ENCODE peak calls at places on chromosome 7, in ten cellular contexts. V is HFF-Myc, L is astrocyte of the spinal cord, K is Calu3, R is GM12865, H is MCF 10A, G is left lung, M is DND-41, P is PC-3, T is foreskin fibroblast. D is an unnamed sample.

GRCh38 chr7:13981070-13981469 is 8.4 kb downstream of the ETV1 start:
- DNase-seq in V (peak), L (peak), K (peak), R (no peak), H (peak), G (peak), M (no peak), P (peak), T (peak), D (no peak)

GRCh38 chr7:36906448-36906847 is 182.2 kb upstream of the AOAH start:
- DNase-seq in V (no peak), L (no peak), K (no peak), R (no peak), H (no peak), G (no peak), M (no peak), P (no peak), T (no peak), D (no peak)

GRCh38 chr7:158393926-158394625 is 193.5 kb downstream of the PTPRN2 start:
- DNase-seq in V (no peak), L (no peak), K (no peak), R (no peak), H (no peak), G (no peak), M (no peak), P (no peak), T (no peak), D (no peak)

GRCh38 chr7:8063706-8064297 is 95.2 kb downstream of the GLCCI1 start:
- DNase-seq in V (peak), L (peak), K (no peak), R (no peak), H (peak), G (no peak), M (no peak), P (no peak), T (peak), D (no peak)

GRCh38 chr7:148983220-148984146 is 44.8 kb downstream of the PDIA4 start:
- DNase-seq in V (no peak), L (peak), K (peak), R (peak), H (peak), G (peak), M (peak), P (peak), T (peak), D (peak)

GRCh38 chr7:54394877-54395276 is 147.3 kb upstream of the VSTM2A start:
- DNase-seq in V (no peak), L (no peak), K (no peak), R (no peak), H (no peak), G (no peak), M (no peak), P (no peak), T (no peak), D (no peak)

GRCh38 chr7:79308176-79308575 is 145.3 kb downstream of the MAGI2 start:
- DNase-seq in V (no peak), L (no peak), K (no peak), R (no peak), H (peak), G (no peak), M (no peak), P (peak), T (no peak), D (no peak)

GRCh38 chr7:133853706-133854276 is 273.3 kb upstream of the LRGUK start:
- DNase-seq in V (peak), L (peak), K (peak), R (peak), H (peak), G (no peak), M (peak), P (peak), T (peak), D (no peak)

GRCh38 chr7:73885975-73886798 is 25.2 kb downstream of the TMEM270 start:
- DNase-seq in V (no peak), L (peak), K (no peak), R (no peak), H (no peak), G (no peak), M (no peak), P (no peak), T (no peak), D (no peak)

GRCh38 chr7:7569615-7570014 is 2.9 kb downstream of the MIOS start:
- DNase-seq in V (no peak), L (no peak), K (no peak), R (peak), H (no peak), G (no peak), M (no peak), P (no peak), T (no peak), D (no peak)

DNA sequence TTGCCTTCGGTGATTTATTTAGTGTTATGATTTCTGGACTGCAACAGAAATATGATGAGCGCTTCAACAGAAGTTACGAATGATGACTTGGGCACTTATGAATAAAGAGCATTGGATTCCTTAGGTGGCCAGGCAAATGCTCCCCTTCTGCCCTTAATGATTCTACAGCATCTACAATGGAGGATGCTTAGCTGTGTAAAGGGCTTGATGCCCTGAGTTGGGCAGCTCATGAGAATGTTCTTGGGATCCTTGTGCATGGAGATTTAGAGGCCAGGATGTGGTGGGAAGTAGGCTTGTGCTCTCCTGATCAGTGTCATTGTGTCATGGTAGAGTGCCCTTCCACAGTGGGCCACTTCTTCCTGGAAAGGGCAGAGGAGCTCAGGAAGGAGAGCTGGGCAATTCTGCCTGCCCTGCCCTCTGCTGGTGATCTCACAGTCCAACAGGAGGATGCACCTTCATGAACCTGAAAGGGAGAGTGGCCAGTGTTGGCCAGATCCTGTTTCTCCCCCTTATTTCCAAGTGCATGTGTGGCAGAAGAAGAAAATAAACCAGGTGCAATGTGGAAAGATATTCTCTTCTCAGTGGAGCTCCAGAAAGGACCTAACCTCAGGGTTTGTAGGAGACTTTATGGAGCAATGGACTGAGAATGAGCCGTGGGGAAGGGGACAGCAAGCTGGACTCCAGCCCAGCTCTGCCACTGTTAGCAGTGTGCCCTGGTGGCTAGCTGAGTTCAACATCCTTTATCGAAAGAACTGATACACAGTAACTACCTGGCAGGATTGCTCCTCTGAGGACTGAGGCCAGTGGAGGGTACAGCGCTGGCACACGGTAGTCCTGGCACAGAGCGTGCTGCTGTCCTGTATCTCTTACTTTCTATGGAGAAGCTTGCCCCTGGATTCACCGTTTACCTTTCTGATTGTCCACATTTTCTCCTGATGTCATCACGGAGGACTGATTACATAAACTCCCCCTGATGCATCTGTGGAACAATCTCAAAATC is 182.9 kb downstream of the BMPER start:
- DNase-seq in V (no peak), L (peak), K (peak), R (peak), H (peak), G (no peak), M (no peak), P (peak), T (no peak), D (peak)
- TF ChIP-seq CTCF in V (peak), L (peak), K (peak), R (peak), H (peak), G (peak), M (peak), P (peak), T (peak), D (peak)

DNA sequence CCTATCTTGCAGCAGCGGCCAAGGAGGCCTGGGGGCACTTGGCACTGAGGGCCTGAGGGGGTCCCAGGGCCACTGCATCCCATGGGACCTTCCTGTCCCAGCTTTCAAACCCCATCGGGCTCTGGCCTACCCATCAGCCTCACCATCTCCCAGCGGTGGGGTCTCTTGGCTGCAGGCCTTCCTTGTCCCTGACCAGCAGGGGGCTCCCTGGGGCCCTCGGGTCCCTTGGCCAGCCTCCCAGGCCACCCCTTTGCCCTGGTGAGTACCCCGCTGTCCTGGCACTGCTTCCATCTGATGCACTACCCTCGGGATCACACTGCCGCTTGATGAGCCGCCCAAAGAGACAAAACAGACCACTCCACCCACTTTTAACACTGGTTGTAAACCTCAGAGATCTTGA is 43.5 kb downstream of the YKT6 start:
- DNase-seq in V (no peak), L (no peak), K (peak), R (peak), H (peak), G (no peak), M (peak), P (peak), T (no peak), D (peak)
- TF ChIP-seq CTCF in V (peak), L (peak), K (peak), R (peak), H (peak), G (peak), M (peak), P (peak), T (peak), D (peak)

GRCh38 chr7:47890606-47891005 is 57.7 kb downstream of the PKD1L1 start:
- DNase-seq in V (no peak), L (no peak), K (no peak), R (no peak), H (no peak), G (no peak), M (no peak), P (no peak), T (no peak), D (no peak)

GRCh38 chr7:47893721-47894365 is 54.4 kb downstream of the PKD1L1 start:
- DNase-seq in V (no peak), L (no peak), K (no peak), R (no peak), H (no peak), G (no peak), M (no peak), P (no peak), T (no peak), D (no peak)

GRCh38 chr7:47895026-47895425 is 53.2 kb downstream of the PKD1L1 start:
- DNase-seq in V (no peak), L (no peak), K (no peak), R (no peak), H (no peak), G (no peak), M (no peak), P (no peak), T (no peak), D (no peak)

GRCh38 chr7:47890125-47890524 is 58.1 kb downstream of the PKD1L1 start:
- DNase-seq in V (no peak), L (no peak), K (no peak), R (no peak), H (no peak), G (no peak), M (no peak), P (no peak), T (no peak), D (no peak)

DNA sequence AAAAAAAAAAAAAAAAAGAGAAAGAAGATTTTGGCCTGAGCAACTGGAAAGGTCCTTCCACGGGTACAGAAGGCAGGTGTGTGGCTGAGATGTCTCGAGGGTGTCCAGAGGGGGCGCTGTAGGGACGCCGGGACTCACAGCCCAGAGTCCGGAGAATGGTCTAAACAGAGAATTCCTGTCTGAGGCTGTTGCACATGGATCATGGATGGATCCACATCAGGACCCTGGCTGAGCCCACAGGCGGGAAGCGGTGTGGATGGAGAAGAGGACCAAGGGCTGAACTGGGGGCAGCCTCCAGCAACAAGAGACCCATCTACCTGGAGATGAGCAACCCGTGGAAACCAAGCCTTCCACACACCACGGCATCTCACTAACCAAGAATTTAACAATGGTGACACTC is 55.0 kb downstream of the PKD1L1 start:
- DNase-seq in V (no peak), L (no peak), K (peak), R (peak), H (peak), G (no peak), M (no peak), P (peak), T (no peak), D (no peak)
- TF ChIP-seq CTCF in V (peak), L (peak), K (peak), R (peak), H (peak), G (no peak), M (peak), P (peak), T (peak), D (peak)

GRCh38 chr7:38274927-38275326 is 1.5 kb upstream of the TARP start:
- DNase-seq in V (no peak), L (no peak), K (no peak), R (no peak), H (no peak), G (no peak), M (no peak), P (no peak), T (no peak), D (no peak)

GRCh38 chr7:38274493-38274892 is 1.1 kb upstream of the TARP start:
- DNase-seq in V (no peak), L (no peak), K (no peak), R (no peak), H (no peak), G (no peak), M (no peak), P (no peak), T (no peak), D (no peak)

GRCh38 chr7:38276096-38276857 is 2.8 kb upstream of the TARP start:
- DNase-seq in V (no peak), L (no peak), K (no peak), R (no peak), H (no peak), G (no peak), M (no peak), P (no peak), T (no peak), D (no peak)

GRCh38 chr7:38273286-38273995 is at the start of gene TARP:
- DNase-seq in V (no peak), L (no peak), K (no peak), R (no peak), H (no peak), G (no peak), M (no peak), P (no peak), T (no peak), D (no peak)
- TF ChIP-seq CTCF in V (no peak), L (no peak), K (no peak), R (no peak), H (no peak), G (no peak), M (no peak), P (no peak), T (no peak), D (no peak)

GRCh38 chr7:16694806-16695205 is 48.8 kb downstream of the BZW2 start:
- DNase-seq in V (no peak), L (no peak), K (no peak), R (no peak), H (no peak), G (no peak), M (no peak), P (no peak), T (no peak), D (no peak)

GRCh38 chr7:16693601-16694318 is 47.8 kb downstream of the BZW2 start:
- DNase-seq in V (no peak), L (no peak), K (no peak), R (no peak), H (no peak), G (no peak), M (no peak), P (peak), T (no peak), D (no peak)

GRCh38 chr7:16697507-16698199 is 51.7 kb downstream of the BZW2 start:
- DNase-seq in V (no peak), L (no peak), K (no peak), R (no peak), H (no peak), G (no peak), M (no peak), P (no peak), T (peak), D (no peak)

GRCh38 chr7:16698200-16698910 is 52.4 kb downstream of the BZW2 start:
- DNase-seq in V (no peak), L (no peak), K (no peak), R (no peak), H (no peak), G (no peak), M (no peak), P (no peak), T (no peak), D (no peak)

DNA sequence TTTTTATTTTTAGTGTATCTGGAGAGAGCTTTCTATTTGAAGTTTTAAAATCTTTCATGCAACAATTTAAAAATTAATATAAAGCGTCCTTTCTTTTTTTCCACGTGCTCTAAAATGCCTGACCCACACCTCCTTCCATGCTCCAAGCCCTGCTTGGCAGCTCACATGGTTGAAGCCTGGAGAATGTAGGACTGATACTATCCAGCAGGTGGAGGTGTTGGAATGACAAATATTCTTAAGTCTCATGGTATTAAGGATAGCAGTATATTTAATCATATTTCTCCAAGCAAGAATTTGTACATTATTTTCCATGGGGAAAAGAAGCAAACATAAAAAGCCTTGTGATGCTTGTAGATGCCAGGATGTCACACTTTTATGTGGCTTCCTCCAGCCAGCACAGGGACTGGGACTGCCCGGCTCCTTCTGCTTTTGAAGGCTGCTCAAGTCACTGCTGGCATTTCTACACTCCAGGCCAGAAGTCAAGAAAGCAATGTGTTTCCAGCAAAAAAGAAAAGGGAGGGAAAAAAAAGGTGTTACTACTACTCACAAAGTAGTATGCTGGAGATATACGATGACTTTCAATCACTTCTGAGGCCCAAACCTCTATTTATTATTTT is 49.7 kb downstream of the BZW2 start:
- DNase-seq in V (peak), L (peak), K (peak), R (peak), H (peak), G (no peak), M (no peak), P (peak), T (peak), D (no peak)
- TF ChIP-seq CTCF in V (peak), L (peak), K (peak), R (peak), H (peak), G (peak), M (peak), P (peak), T (peak), D (peak)

GRCh38 chr7:132518102-132518838 is 58.0 kb downstream of the PLXNA4 start:
- DNase-seq in V (peak), L (no peak), K (peak), R (peak), H (peak), G (no peak), M (peak), P (peak), T (no peak), D (peak)
- TF ChIP-seq CTCF in V (peak), L (peak), K (peak), R (peak), H (peak), G (no peak), M (peak), P (peak), T (peak), D (peak)

GRCh38 chr7:117386125-117386709 is 41.1 kb downstream of the ASZ1 start:
- DNase-seq in V (no peak), L (peak), K (no peak), R (no peak), H (no peak), G (no peak), M (no peak), P (peak), T (peak), D (no peak)
- TF ChIP-seq CTCF in V (no peak), L (no peak), K (no peak), R (no peak), H (peak), G (no peak), M (no peak), P (no peak), T (no peak), D (peak)

D was measured in neural crest cell.